ENCODE peak calls at places on chromosomes 11 and 22, in nine cellular contexts. P, Z, U, I, H, L, F, B and G are unnamed samples.

GRCh38 chr22:22045576-22046335 is 63.2 kb upstream of the TOP3B start:
- DNase-seq in P (no peak), Z (no peak), U (no peak), I (no peak), H (no peak), L (peak), F (no peak), B (no peak), G (no peak)

GRCh38 chr22:38864361-38865191 is 7.4 kb downstream of the CBX6 start:
- DNase-seq in P (no peak), Z (no peak), U (no peak), I (no peak), H (no peak), L (no peak), F (peak), B (no peak), G (no peak)

GRCh38 chr11:112822478-112823274 is 138.5 kb upstream of the NCAM1 start:
- DNase-seq in P (no peak), Z (no peak), U (no peak), I (no peak), H (no peak), L (peak), F (no peak), B (peak), G (no peak)

GRCh38 chr22:39343259-39344045 is 6.3 kb upstream of the SYNGR1 start:
- DNase-seq in P (peak), Z (peak), U (peak), I (no peak), H (no peak), L (peak), F (peak), B (peak), G (no peak)

GRCh38 chr11:8801121-8801520 is 109.9 kb upstream of the AKIP1 start:
- DNase-seq in P (no peak), Z (no peak), U (no peak), I (no peak), H (no peak), L (no peak), F (no peak), B (no peak), G (no peak)

GRCh38 chr22:42357634-42358296 is 74.4 kb downstream of the NFAM1 start:
- DNase-seq in P (no peak), Z (no peak), U (peak), I (no peak), H (no peak), L (no peak), F (peak), B (no peak), G (no peak)

GRCh38 chr11:126310992-126311310 is 7.1 kb downstream of the DCPS start:
- DNase-seq in P (no peak), Z (no peak), U (no peak), I (no peak), H (no peak), L (no peak), F (no peak), B (no peak), G (no peak)

GRCh38 chr22:35140879-35141745 is 75.2 kb downstream of the ISX start:
- DNase-seq in P (no peak), Z (no peak), U (peak), I (no peak), H (no peak), L (peak), F (no peak), B (no peak), G (no peak)

GRCh38 chr11:45671246-45672171 is 6.1 kb upstream of the CHST1 start:
- DNase-seq in P (peak), Z (no peak), U (no peak), I (peak), H (no peak), L (no peak), F (no peak), B (no peak), G (no peak)

GRCh38 chr11:24155792-24156191 is 341.1 kb upstream of the LUZP2 start:
- DNase-seq in P (no peak), Z (no peak), U (no peak), I (no peak), H (no peak), L (no peak), F (no peak), B (no peak), G (peak)

GRCh38 chr22:28129319-28129962 is 210.4 kb upstream of the PITPNB start:
- DNase-seq in P (no peak), Z (no peak), U (no peak), I (no peak), H (no peak), L (no peak), F (no peak), B (no peak), G (no peak)

GRCh38 chr22:20080445-20080775 is 369 bp downstream of the DGCR8 start:
- DNase-seq in P (peak), Z (no peak), U (peak), I (no peak), H (no peak), L (peak), F (peak), B (peak), G (no peak)

GRCh38 chr11:44351006-44351660 is 41.2 kb upstream of the ALX4 start:
- DNase-seq in P (no peak), Z (no peak), U (no peak), I (no peak), H (no peak), L (no peak), F (no peak), B (no peak), G (no peak)

GRCh38 chr11:60951909-60952741 is at the start of gene SLC15A3:
- DNase-seq in P (peak), Z (no peak), U (no peak), I (no peak), H (no peak), L (no peak), F (peak), B (peak), G (peak)

GRCh38 chr22:40524392-40525249 is 111.9 kb downstream of the MRTFA start:
- DNase-seq in P (no peak), Z (no peak), U (no peak), I (no peak), H (no peak), L (no peak), F (no peak), B (no peak), G (no peak)

GRCh38 chr11:24833598-24833997 is 336.7 kb downstream of the LUZP2 start:
- DNase-seq in P (no peak), Z (no peak), U (no peak), I (no peak), H (no peak), L (no peak), F (no peak), B (no peak), G (no peak)

GRCh38 chr22:31102441-31103081 is 4.8 kb downstream of the SELENOM start:
- DNase-seq in P (no peak), Z (no peak), U (no peak), I (no peak), H (peak), L (no peak), F (peak), B (no peak), G (no peak)

GRCh38 chr22:36425977-36426523 is 38.3 kb upstream of the MYH9 start:
- DNase-seq in P (no peak), Z (no peak), U (no peak), I (no peak), H (no peak), L (peak), F (peak), B (peak), G (no peak)

GRCh38 chr11:2305862-2306823 is 4.3 kb downstream of the TSPAN32 start:
- DNase-seq in P (no peak), Z (no peak), U (no peak), I (no peak), H (no peak), L (no peak), F (peak), B (peak), G (peak)

GRCh38 chr11:77471520-77472234 is 2.2 kb downstream of the PAK1 start:
- DNase-seq in P (no peak), Z (no peak), U (no peak), I (no peak), H (no peak), L (peak), F (no peak), B (peak), G (no peak)

GRCh38 chr11:96149743-96150555 is 193.0 kb downstream of the MAML2 start:
- DNase-seq in P (no peak), Z (no peak), U (no peak), I (no peak), H (peak), L (no peak), F (no peak), B (no peak), G (no peak)

GRCh38 chr11:103327721-103328120 is 218.5 kb downstream of the DYNC2H1 start:
- DNase-seq in P (no peak), Z (no peak), U (no peak), I (no peak), H (no peak), L (no peak), F (no peak), B (no peak), G (no peak)

GRCh38 chr11:88297320-88298263 is 39.9 kb downstream of the CTSC start:
- DNase-seq in P (no peak), Z (peak), U (no peak), I (no peak), H (no peak), L (no peak), F (no peak), B (peak), G (no peak)

GRCh38 chr11:58097437-58097836 is 27.9 kb downstream of the OR9I1 start:
- DNase-seq in P (no peak), Z (no peak), U (no peak), I (no peak), H (no peak), L (no peak), F (no peak), B (no peak), G (no peak)

GRCh38 chr22:27601195-27601594 is 200.4 kb downstream of the MN1 start:
- DNase-seq in P (no peak), Z (no peak), U (no peak), I (no peak), H (no peak), L (no peak), F (no peak), B (no peak), G (no peak)

GRCh38 chr11:16261836-16262644 is 94.3 kb downstream of the SOX6 start:
- DNase-seq in P (no peak), Z (no peak), U (no peak), I (no peak), H (no peak), L (no peak), F (no peak), B (peak), G (no peak)

GRCh38 chr11:92296138-92296515 is 71.5 kb downstream of the FAT3 start:
- DNase-seq in P (no peak), Z (peak), U (no peak), I (no peak), H (peak), L (no peak), F (no peak), B (no peak), G (no peak)

GRCh38 chr11:67508486-67509121 is 642 bp upstream of the CDK2AP2 start:
- DNase-seq in P (peak), Z (peak), U (peak), I (peak), H (peak), L (peak), F (peak), B (peak), G (peak)